ENCODE peak calls at places on chromosomes 6 and 20, in nine cellular contexts. D is GM12878, J is ascending aorta, E is lung, G is pancreas, Z is transverse colon, W is cardiac fibroblast, F is IMR-90, Y is mucosa of descending colon. N is an unnamed sample.

GRCh38 chr6:135209803-135210202 is 28.7 kb downstream of the MYB start:
- DNase-seq in D (no peak), J (no peak), E (no peak), G (no peak), Z (no peak), W (no peak), F (no peak), Y (no peak), N (no peak)

GRCh38 chr6:21997414-21998037 is 299.3 kb downstream of the PRL start:
- DNase-seq in D (no peak), J (no peak), E (no peak), G (no peak), Z (no peak), W (no peak), F (peak; percentile 59), Y (no peak), N (peak; percentile 75)

GRCh38 chr6:34176261-34177031 is 30.6 kb upstream of the GRM4 start:
- DNase-seq in D (no peak), J (peak; percentile 38), E (no peak), G (no peak), Z (no peak), W (no peak), F (no peak), Y (no peak), N (no peak)

GRCh38 chr6:114471450-114471849 is 128.6 kb upstream of the HS3ST5 start:
- DNase-seq in D (no peak), J (no peak), E (no peak), G (no peak), Z (no peak), W (peak; percentile 1), F (no peak), Y (no peak), N (no peak)

GRCh38 chr6:17418281-17419188 is 25.1 kb downstream of the CAP2 start:
- DNase-seq in D (no peak), J (no peak), E (no peak), G (no peak), Z (no peak), W (peak; percentile 53), F (peak; percentile 53), Y (no peak), N (peak; percentile 73)

GRCh38 chr6:50849016-50849748 is 30.5 kb downstream of the TFAP2B start:
- DNase-seq in D (no peak), J (no peak), E (no peak), G (no peak), Z (no peak), W (no peak), F (no peak), Y (no peak), N (no peak)

GRCh38 chr6:32609731-32610640 is 20.3 kb upstream of the HLA-DRB1 start:
- DNase-seq in D (peak; percentile 100), J (no peak), E (no peak), G (no peak), Z (no peak), W (peak; percentile 96), F (peak; percentile 92), Y (no peak), N (peak; percentile 78)

GRCh38 chr20:48787861-48788375 is 39.9 kb downstream of the PREX1 start:
- DNase-seq in D (no peak), J (no peak), E (peak; percentile 25), G (no peak), Z (no peak), W (peak; percentile 74), F (peak; percentile 47), Y (peak; percentile 8), N (peak; percentile 68)

GRCh38 chr6:107108201-107108890 is 7.0 kb downstream of the BEND3 start:
- DNase-seq in D (no peak), J (peak; percentile 55), E (no peak), G (no peak), Z (no peak), W (peak; percentile 62), F (no peak), Y (no peak), N (peak; percentile 70)

GRCh38 chr20:1277529-1278322 is 11.6 kb downstream of the SNPH start:
- DNase-seq in D (no peak), J (no peak), E (no peak), G (no peak), Z (no peak), W (no peak), F (no peak), Y (no peak), N (no peak)

GRCh38 chr6:97437087-97437486 is 154.1 kb upstream of the MMS22L start:
- DNase-seq in D (no peak), J (no peak), E (no peak), G (no peak), Z (no peak), W (peak; percentile 43), F (peak; percentile 18), Y (no peak), N (peak; percentile 2)

GRCh38 chr6:46352541-46353267 is 138.5 kb downstream of the RCAN2 start:
- DNase-seq in D (no peak), J (no peak), E (no peak), G (no peak), Z (no peak), W (no peak), F (no peak), Y (no peak), N (no peak)

GRCh38 chr6:143803769-143804540 is 39.2 kb upstream of the LTV1 start:
- DNase-seq in D (no peak), J (no peak), E (no peak), G (no peak), Z (no peak), W (no peak), F (no peak), Y (no peak), N (no peak)

DNA sequence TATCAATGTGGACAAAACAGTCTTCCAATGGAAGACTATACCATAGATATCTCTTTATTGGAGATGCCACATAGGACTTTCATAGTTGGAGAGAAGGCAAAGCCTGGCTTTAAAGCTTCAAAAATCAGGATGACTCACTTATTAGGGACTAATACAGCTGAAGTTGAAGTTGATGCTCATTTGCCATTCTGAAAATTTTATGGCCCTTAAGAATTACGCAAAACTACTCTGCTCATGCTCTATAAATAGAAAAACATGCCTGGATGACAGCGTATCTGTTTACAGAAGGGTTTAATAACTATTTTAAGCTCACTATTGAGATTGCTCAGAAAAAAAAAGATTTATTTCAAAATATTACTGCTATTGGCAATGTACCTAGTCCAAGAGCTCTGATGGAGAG is 155.5 kb upstream of the DST start:
- DNase-seq in D (no peak), J (no peak), E (no peak), G (no peak), Z (no peak), W (peak; percentile 79), F (peak; percentile 90), Y (no peak), N (peak; percentile 63)
- H3K4me3 ChIP-seq in D (no peak overlapping the region), J (no peak overlapping the region), E (no peak overlapping the region), G (no peak overlapping the region), Z (no peak overlapping the region), W (no peak overlapping the region), F (no peak overlapping the region), Y (no peak overlapping the region), N (no peak overlapping the region)

GRCh38 chr20:5182615-5183254 is 55.9 kb downstream of the CDS2 start:
- DNase-seq in D (no peak), J (no peak), E (no peak), G (no peak), Z (no peak), W (no peak), F (no peak), Y (no peak), N (no peak)

GRCh38 chr20:5181492-5181891 is 54.7 kb downstream of the CDS2 start:
- DNase-seq in D (no peak), J (no peak), E (no peak), G (no peak), Z (no peak), W (no peak), F (no peak), Y (no peak), N (no peak)

GRCh38 chr20:5180933-5181332 is 54.1 kb downstream of the CDS2 start:
- DNase-seq in D (no peak), J (no peak), E (no peak), G (no peak), Z (no peak), W (no peak), F (peak; percentile 69), Y (no peak), N (no peak)

GRCh38 chr20:5180421-5180820 is 53.6 kb downstream of the CDS2 start:
- DNase-seq in D (no peak), J (no peak), E (no peak), G (no peak), Z (no peak), W (no peak), F (no peak), Y (no peak), N (no peak)

DNA sequence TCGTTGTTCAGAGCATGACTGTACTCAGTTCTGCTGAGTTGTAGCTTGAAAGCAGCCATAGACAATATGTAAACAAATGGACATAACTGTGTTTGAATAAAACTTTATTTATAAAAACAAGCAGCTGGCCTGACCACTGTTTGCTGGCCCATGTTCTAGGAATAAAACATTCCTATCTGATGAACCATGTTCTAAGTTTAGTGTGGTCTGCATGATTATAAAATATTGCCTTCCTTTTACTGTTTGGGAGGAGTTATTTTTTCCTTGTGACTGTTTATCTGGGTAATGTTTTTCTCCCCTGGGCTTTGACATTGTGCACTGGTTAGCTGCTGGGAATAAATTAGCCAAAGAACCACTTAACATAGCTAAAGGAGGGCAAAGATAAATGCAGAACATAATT is 55.1 kb downstream of the CDS2 start:
- DNase-seq in D (no peak), J (no peak), E (no peak), G (no peak), Z (no peak), W (peak; percentile 77), F (peak; percentile 80), Y (no peak), N (peak; percentile 60)
- H3K4me3 ChIP-seq in D (no peak overlapping the region), J (no peak overlapping the region), E (no peak overlapping the region), G (no peak overlapping the region), Z (no peak overlapping the region), W (no peak overlapping the region), F (no peak overlapping the region), Y (no peak overlapping the region), N (no peak overlapping the region)

DNA sequence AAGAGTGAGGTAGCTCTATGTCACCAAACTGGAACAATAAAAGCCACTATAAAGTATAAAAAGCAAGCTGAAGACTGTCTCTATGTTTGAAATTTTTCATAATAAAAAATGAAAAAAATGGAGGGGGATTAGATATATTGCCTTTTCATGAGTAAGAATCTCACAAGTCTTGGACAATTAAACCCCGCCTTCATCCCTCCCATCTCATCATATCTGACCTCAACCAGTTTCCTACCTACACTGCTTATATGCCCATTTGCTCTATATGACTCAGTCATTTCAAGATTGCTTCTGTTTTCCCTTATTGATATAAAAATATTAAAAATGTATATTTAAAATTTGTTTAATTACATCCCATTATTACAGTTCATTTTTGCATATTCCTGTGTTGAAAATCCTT is 2.9 kb upstream of the TRIM39 start:
- DNase-seq in D (no peak), J (no peak), E (no peak), G (no peak), Z (no peak), W (no peak), F (no peak), Y (no peak), N (no peak)
- H3K4me3 ChIP-seq in D (no peak overlapping the region), J (no peak overlapping the region), E (no peak overlapping the region), G (no peak overlapping the region), Z (no peak overlapping the region), W (no peak overlapping the region), F (no peak overlapping the region), Y (no peak overlapping the region), N (peak overlapping the region; percentile 18)

DNA sequence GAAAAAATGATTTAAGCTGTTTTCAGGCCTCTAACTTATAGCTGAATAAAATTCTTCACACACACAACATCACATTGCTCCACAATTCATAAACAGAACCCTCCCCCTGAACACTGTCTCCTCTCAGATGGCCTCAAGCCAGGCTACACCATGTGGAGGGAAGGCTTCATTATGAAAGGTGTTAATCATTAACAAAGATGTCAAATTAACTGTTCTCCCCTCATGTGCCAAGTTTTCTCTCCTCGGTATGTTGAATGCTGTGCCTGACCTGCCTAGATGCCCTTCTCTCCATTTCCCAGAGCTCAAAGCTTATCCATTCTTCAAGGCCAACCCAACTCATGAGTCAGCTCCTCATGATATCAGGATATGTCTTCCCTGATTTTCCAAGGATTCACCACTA is 210.4 kb downstream of the GMDS start:
- DNase-seq in D (no peak), J (no peak), E (no peak), G (peak; percentile 23), Z (no peak), W (no peak), F (no peak), Y (no peak), N (no peak)
- H3K4me3 ChIP-seq in D (no peak overlapping the region), J (no peak overlapping the region), E (no peak overlapping the region), G (no peak overlapping the region), Z (no peak overlapping the region), W (no peak overlapping the region), F (no peak overlapping the region), Y (no peak overlapping the region), N (no peak overlapping the region)